ENCODE peak calls at places on chromosomes 6 and 20, in nine cellular contexts. J, X, Q, G, E, Z, C, Y and W are unnamed samples.

GRCh38 chr20:46458891-46459750 is 52.7 kb upstream of the ELMO2 start:
- DNase-seq in J (no peak), X (no peak), Q (no peak), G (no peak), E (no peak), Z (peak), C (no peak), Y (no peak), W (no peak)

GRCh38 chr6:54086439-54086838 is 24.8 kb upstream of the MLIP start:
- DNase-seq in J (no peak), X (no peak), Q (no peak), G (no peak), E (no peak), Z (no peak), C (no peak), Y (no peak), W (no peak)

GRCh38 chr20:58405504-58406291 is 16.7 kb downstream of the VAPB start:
- DNase-seq in J (no peak), X (no peak), Q (no peak), G (no peak), E (no peak), Z (no peak), C (no peak), Y (no peak), W (no peak)

GRCh38 chr20:36794116-36794474 is 20.5 kb upstream of the DSN1 start:
- DNase-seq in J (no peak), X (no peak), Q (no peak), G (no peak), E (no peak), Z (no peak), C (no peak), Y (no peak), W (no peak)

GRCh38 chr6:89411019-89411268 is 1.1 kb downstream of the RRAGD start:
- DNase-seq in J (no peak), X (peak), Q (peak), G (no peak), E (no peak), Z (peak), C (no peak), Y (no peak), W (no peak)

GRCh38 chr6:7108964-7109836 is 1.4 kb downstream of the RREB1 start:
- DNase-seq in J (peak), X (peak), Q (peak), G (peak), E (peak), Z (peak), C (peak), Y (peak), W (peak)

GRCh38 chr6:114049367-114049966 is 78.5 kb upstream of the HDAC2 start:
- DNase-seq in J (no peak), X (no peak), Q (no peak), G (no peak), E (no peak), Z (no peak), C (no peak), Y (no peak), W (peak)

GRCh38 chr6:98944598-98945011 is 3.1 kb downstream of the FBXL4 start:
- DNase-seq in J (no peak), X (no peak), Q (no peak), G (no peak), E (no peak), Z (no peak), C (no peak), Y (peak), W (peak)

GRCh38 chr6:118565317-118565960 is 17.3 kb downstream of the PLN start:
- DNase-seq in J (peak), X (no peak), Q (no peak), G (peak), E (no peak), Z (no peak), C (no peak), Y (no peak), W (no peak)

GRCh38 chr6:78746457-78746856 is 120.9 kb upstream of the IRAK1BP1 start:
- DNase-seq in J (no peak), X (no peak), Q (no peak), G (no peak), E (no peak), Z (no peak), C (peak), Y (no peak), W (peak)

GRCh38 chr6:26412954-26413353 is 10.9 kb downstream of the BTN3A1 start:
- DNase-seq in J (no peak), X (no peak), Q (no peak), G (no peak), E (no peak), Z (no peak), C (no peak), Y (peak), W (no peak)

GRCh38 chr20:8292793-8293192 is 160.7 kb downstream of the PLCB1 start:
- DNase-seq in J (no peak), X (no peak), Q (no peak), G (no peak), E (no peak), Z (no peak), C (no peak), Y (no peak), W (no peak)

GRCh38 chr6:140636698-140637402 is 1262.4 kb upstream of the CITED2 start:
- DNase-seq in J (no peak), X (no peak), Q (no peak), G (no peak), E (no peak), Z (no peak), C (no peak), Y (no peak), W (no peak)

GRCh38 chr6:138302554-138302953 is 75.2 kb upstream of the SMIM28 start:
- DNase-seq in J (no peak), X (no peak), Q (no peak), G (no peak), E (no peak), Z (no peak), C (no peak), Y (no peak), W (no peak)

GRCh38 chr6:37134622-37135191 is 35.2 kb upstream of the PIM1 start:
- DNase-seq in J (peak), X (peak), Q (no peak), G (no peak), E (no peak), Z (peak), C (no peak), Y (peak), W (peak)

GRCh38 chr6:2857580-2858337 is 16.1 kb upstream of the SERPINB1 start:
- DNase-seq in J (no peak), X (no peak), Q (peak), G (peak), E (peak), Z (peak), C (peak), Y (peak), W (peak)

GRCh38 chr6:17395112-17395511 is 1.7 kb downstream of the CAP2 start:
- DNase-seq in J (no peak), X (no peak), Q (no peak), G (no peak), E (no peak), Z (no peak), C (no peak), Y (no peak), W (no peak)

GRCh38 chr6:40900791-40901190 is 138.2 kb downstream of the UNC5CL start:
- DNase-seq in J (no peak), X (no peak), Q (no peak), G (no peak), E (peak), Z (no peak), C (no peak), Y (no peak), W (no peak)

GRCh38 chr20:24027229-24027628 is 38.6 kb upstream of the GGTLC1 start:
- DNase-seq in J (no peak), X (peak), Q (peak), G (peak), E (peak), Z (peak), C (no peak), Y (peak), W (no peak)

GRCh38 chr6:163323719-163324118 is 90.8 kb upstream of the QKI start:
- DNase-seq in J (no peak), X (no peak), Q (no peak), G (no peak), E (no peak), Z (no peak), C (no peak), Y (no peak), W (no peak)

GRCh38 chr6:118632359-118632758 is 19.0 kb downstream of the CEP85L start:
- DNase-seq in J (no peak), X (no peak), Q (no peak), G (no peak), E (no peak), Z (peak), C (no peak), Y (no peak), W (no peak)

GRCh38 chr6:44262467-44263356 is 2.6 kb downstream of the NFKBIE start:
- DNase-seq in J (no peak), X (no peak), Q (no peak), G (no peak), E (no peak), Z (no peak), C (no peak), Y (no peak), W (no peak)

GRCh38 chr20:41169791-41170351 is 32.5 kb downstream of the PLCG1 start:
- DNase-seq in J (no peak), X (peak), Q (no peak), G (no peak), E (peak), Z (peak), C (no peak), Y (no peak), W (peak)

GRCh38 chr20:58447733-58448391 is 58.8 kb downstream of the VAPB start:
- DNase-seq in J (peak), X (no peak), Q (peak), G (peak), E (no peak), Z (peak), C (no peak), Y (peak), W (peak)

GRCh38 chr6:100274147-100274546 is 190.6 kb downstream of the SIM1 start:
- DNase-seq in J (no peak), X (no peak), Q (no peak), G (no peak), E (no peak), Z (no peak), C (no peak), Y (no peak), W (no peak)

GRCh38 chr20:38997622-38998021 is 35.5 kb downstream of the DHX35 start:
- DNase-seq in J (no peak), X (no peak), Q (peak), G (no peak), E (no peak), Z (peak), C (no peak), Y (no peak), W (no peak)

GRCh38 chr6:158826819-158827501 is 7.8 kb upstream of the EZR start:
- DNase-seq in J (no peak), X (no peak), Q (no peak), G (peak), E (no peak), Z (no peak), C (no peak), Y (no peak), W (no peak)

GRCh38 chr6:54192993-54193392 is 81.8 kb downstream of the MLIP start:
- DNase-seq in J (no peak), X (no peak), Q (no peak), G (no peak), E (no peak), Z (no peak), C (no peak), Y (peak), W (no peak)

GRCh38 chr6:135334169-135334568 is 153.1 kb downstream of the MYB start:
- DNase-seq in J (no peak), X (no peak), Q (no peak), G (no peak), E (no peak), Z (no peak), C (no peak), Y (no peak), W (peak)

GRCh38 chr6:30720738-30721197 is 616 bp downstream of the TUBB start:
- DNase-seq in J (peak), X (peak), Q (peak), G (peak), E (peak), Z (peak), C (no peak), Y (peak), W (peak)

GRCh38 chr20:29409833-29410804 is 1847.3 kb upstream of the DEFB115 start:
- DNase-seq in J (no peak), X (no peak), Q (no peak), G (no peak), E (no peak), Z (no peak), C (no peak), Y (no peak), W (no peak)

GRCh38 chr6:118288355-118289124 is 259.6 kb upstream of the PLN start:
- DNase-seq in J (no peak), X (no peak), Q (no peak), G (no peak), E (no peak), Z (no peak), C (no peak), Y (peak), W (peak)

GRCh38 chr6:162681447-162681846 is 46.1 kb downstream of the PRKN start:
- DNase-seq in J (no peak), X (no peak), Q (no peak), G (no peak), E (no peak), Z (no peak), C (no peak), Y (no peak), W (no peak)

GRCh38 chr6:142868917-142869316 is 76.1 kb downstream of the HIVEP2 start:
- DNase-seq in J (no peak), X (no peak), Q (no peak), G (no peak), E (no peak), Z (no peak), C (no peak), Y (peak), W (no peak)

GRCh38 chr20:56802805-56803204 is 173.7 kb downstream of the TFAP2C start:
- DNase-seq in J (no peak), X (no peak), Q (no peak), G (no peak), E (no peak), Z (no peak), C (no peak), Y (no peak), W (no peak)